ENCODE peak calls at places on chromosomes 3 and 15, in nine cellular contexts. E is heart left ventricle; A is natural killer cell; Z is HCEC 1CT; O is COR-L47; L is HTR-8/SVneo; S is fibroblast of the aortic adventitia; C is progenitor cell of endocrine pancreas; T is stimulated activated CD8-positive, alpha-beta memory T cell treated with anti-CD3 and anti-CD28 coated beads, Interleukin-4, amount 100 ng/mL, for 48 hours. B is an unnamed sample.
A peak's percentile ranks its signal among the peaks of the same experiment; 100 is the strongest.

GRCh38 chr3:99795573-99795972 is 22.1 kb upstream of the CMSS1 start:
- DNase-seq in L (no peak), A (no peak), E (no peak), C (no peak), O (no peak), Z (no peak), S (no peak), T (no peak), B (no peak)

GRCh38 chr3:46497556-46498265 is at the start of gene RTP3:
- DNase-seq in S (no peak), T (no peak), Z (no peak), O (no peak), A (no peak), C (no peak), E (no peak), L (no peak), B (no peak)

GRCh38 chr3:23108651-23109050 is 94.5 kb upstream of the UBE2E2 start:
- DNase-seq in S (no peak), Z (no peak), L (no peak), O (no peak), E (no peak), T (no peak), A (no peak), C (no peak), B (no peak)

GRCh38 chr15:65620833-65621232 is 905 bp upstream of the SLC24A1 start:
- DNase-seq in O (no peak), S (no peak), Z (no peak), A (no peak), C (no peak), E (no peak), L (no peak), T (no peak), B (no peak)

GRCh38 chr3:51434746-51435323 is 43.8 kb downstream of the RBM15B start:
- DNase-seq in A (no peak), L (peak; percentile 54), T (peak; percentile 49), Z (peak; percentile 65), O (no peak), S (peak; percentile 64), C (no peak), E (peak; percentile 29), B (peak; percentile 14)

GRCh38 chr3:54549607-54550006 is 378.3 kb downstream of the LRTM1 start:
- DNase-seq in O (no peak), T (no peak), S (no peak), A (no peak), E (no peak), C (no peak), L (no peak), Z (no peak), B (no peak)

GRCh38 chr15:56491110-56491722 is 26.3 kb upstream of the MNS1 start:
- DNase-seq in Z (peak; percentile 54), S (peak; percentile 85), E (peak; percentile 52), O (peak; percentile 69), T (peak; percentile 71), C (peak; percentile 33), L (peak; percentile 67), A (no peak), B (peak; percentile 50)

GRCh38 chr3:119751423-119751822 is 30.5 kb upstream of the NR1I2 start:
- DNase-seq in A (no peak), O (no peak), C (no peak), E (no peak), Z (no peak), S (no peak), L (no peak), T (no peak), B (no peak)

B was measured in PC-9.